ENCODE peak calls at places on chromosomes 3 and 15, in six cellular contexts. One of them, this sample, is unnamed. For H3K9me3, the result is how much of the 10 kb centered on the place peaks cover.

GRCh38 chr3:181493423-181493822 is 218.3 kb upstream of the SOX2 start:
- DNase-seq in naive thymus-derived CD4-positive, alpha-beta T cell: no peak
- DNase-seq in trophoblast cell: no peak
- DNase-seq in endothelial cell of umbilical vein: no peak
- DNase-seq in transverse colon: no peak
- DNase-seq in neural progenitor cell: no peak
- DNase-seq in this sample: no peak

GRCh38 chr3:107943860-107944543 is 146.8 kb downstream of the CD47 start:
- DNase-seq in naive thymus-derived CD4-positive, alpha-beta T cell: no peak
- DNase-seq in trophoblast cell: no peak
- DNase-seq in endothelial cell of umbilical vein: no peak
- DNase-seq in transverse colon: no peak
- DNase-seq in neural progenitor cell: no peak
- DNase-seq in this sample: no peak

GRCh38 chr3:16279417-16279816 is 14.4 kb downstream of the OXNAD1 start:
- DNase-seq in naive thymus-derived CD4-positive, alpha-beta T cell: no peak
- DNase-seq in trophoblast cell: no peak
- DNase-seq in endothelial cell of umbilical vein: no peak
- DNase-seq in transverse colon: no peak
- DNase-seq in neural progenitor cell: no peak
- DNase-seq in this sample: no peak

GRCh38 chr3:98779936-98780335 is 16.8 kb downstream of the ST3GAL6 start:
- DNase-seq in naive thymus-derived CD4-positive, alpha-beta T cell: no peak
- DNase-seq in trophoblast cell: peak
- DNase-seq in endothelial cell of umbilical vein: peak
- DNase-seq in transverse colon: no peak
- DNase-seq in neural progenitor cell: no peak
- DNase-seq in this sample: no peak

GRCh38 chr3:37892917-37893595 is 31.4 kb downstream of the CTDSPL start:
- DNase-seq in naive thymus-derived CD4-positive, alpha-beta T cell: no peak
- DNase-seq in trophoblast cell: no peak
- DNase-seq in endothelial cell of umbilical vein: peak
- DNase-seq in transverse colon: no peak
- DNase-seq in neural progenitor cell: no peak
- DNase-seq in this sample: no peak

GRCh38 chr3:14569474-14569873 is 29.3 kb upstream of the GRIP2 start:
- DNase-seq in naive thymus-derived CD4-positive, alpha-beta T cell: no peak
- DNase-seq in trophoblast cell: no peak
- DNase-seq in endothelial cell of umbilical vein: no peak
- DNase-seq in transverse colon: no peak
- DNase-seq in neural progenitor cell: no peak
- DNase-seq in this sample: no peak

GRCh38 chr3:126130081-126130855 is 46.3 kb upstream of the SLC41A3 start:
- DNase-seq in naive thymus-derived CD4-positive, alpha-beta T cell: no peak
- DNase-seq in trophoblast cell: no peak
- DNase-seq in endothelial cell of umbilical vein: no peak
- DNase-seq in transverse colon: peak
- DNase-seq in neural progenitor cell: no peak
- DNase-seq in this sample: peak

GRCh38 chr15:101406796-101407195 is 82.7 kb downstream of the PCSK6 start:
- DNase-seq in naive thymus-derived CD4-positive, alpha-beta T cell: no peak
- DNase-seq in trophoblast cell: no peak
- DNase-seq in endothelial cell of umbilical vein: no peak
- DNase-seq in transverse colon: no peak
- DNase-seq in neural progenitor cell: no peak
- DNase-seq in this sample: no peak

GRCh38 chr3:195750797-195751520 is 30.2 kb downstream of the MUC20 start:
- DNase-seq in naive thymus-derived CD4-positive, alpha-beta T cell: no peak
- DNase-seq in trophoblast cell: no peak
- DNase-seq in endothelial cell of umbilical vein: no peak
- DNase-seq in transverse colon: no peak
- DNase-seq in neural progenitor cell: no peak
- DNase-seq in this sample: no peak

GRCh38 chr3:120559228-120560061 is 36.7 kb upstream of the NDUFB4 start:
- DNase-seq in naive thymus-derived CD4-positive, alpha-beta T cell: no peak
- DNase-seq in trophoblast cell: peak
- DNase-seq in endothelial cell of umbilical vein: peak
- DNase-seq in transverse colon: peak
- DNase-seq in neural progenitor cell: peak
- DNase-seq in this sample: no peak

GRCh38 chr15:93027413-93027812 is 61.6 kb downstream of the RGMA start:
- DNase-seq in naive thymus-derived CD4-positive, alpha-beta T cell: no peak
- DNase-seq in trophoblast cell: peak
- DNase-seq in endothelial cell of umbilical vein: no peak
- DNase-seq in transverse colon: no peak
- DNase-seq in neural progenitor cell: no peak
- DNase-seq in this sample: no peak

GRCh38 chr15:35181538-35181937 is 96.4 kb upstream of the NANOGP8 start:
- DNase-seq in naive thymus-derived CD4-positive, alpha-beta T cell: no peak
- DNase-seq in trophoblast cell: peak
- DNase-seq in endothelial cell of umbilical vein: peak
- DNase-seq in transverse colon: no peak
- DNase-seq in neural progenitor cell: no peak
- DNase-seq in this sample: no peak

GRCh38 chr3:134282659-134283047 is 32.0 kb upstream of the RYK start:
- DNase-seq in naive thymus-derived CD4-positive, alpha-beta T cell: no peak
- DNase-seq in trophoblast cell: peak
- DNase-seq in endothelial cell of umbilical vein: no peak
- DNase-seq in transverse colon: no peak
- DNase-seq in neural progenitor cell: no peak
- DNase-seq in this sample: no peak

GRCh38 chr3:55823001-55823400 is 335.9 kb upstream of the WNT5A start:
- DNase-seq in naive thymus-derived CD4-positive, alpha-beta T cell: no peak
- DNase-seq in trophoblast cell: no peak
- DNase-seq in endothelial cell of umbilical vein: no peak
- DNase-seq in transverse colon: no peak
- DNase-seq in neural progenitor cell: no peak
- DNase-seq in this sample: no peak

GRCh38 chr3:42829628-42830436 is 20.6 kb downstream of the ACKR2 start:
- DNase-seq in naive thymus-derived CD4-positive, alpha-beta T cell: no peak
- DNase-seq in trophoblast cell: no peak
- DNase-seq in endothelial cell of umbilical vein: no peak
- DNase-seq in transverse colon: no peak
- DNase-seq in neural progenitor cell: no peak
- DNase-seq in this sample: no peak

GRCh38 chr3:180059351-180059750 is 22.6 kb upstream of the PEX5L start:
- DNase-seq in naive thymus-derived CD4-positive, alpha-beta T cell: no peak
- DNase-seq in trophoblast cell: no peak
- DNase-seq in endothelial cell of umbilical vein: no peak
- DNase-seq in transverse colon: no peak
- DNase-seq in neural progenitor cell: no peak
- DNase-seq in this sample: no peak

GRCh38 chr3:45660567-45660901 is 28.7 kb upstream of the SACM1L start:
- DNase-seq in naive thymus-derived CD4-positive, alpha-beta T cell: no peak
- DNase-seq in trophoblast cell: no peak
- DNase-seq in endothelial cell of umbilical vein: no peak
- DNase-seq in transverse colon: no peak
- DNase-seq in neural progenitor cell: no peak
- DNase-seq in this sample: no peak

GRCh38 chr3:47012342-47013230 is 33.1 kb downstream of the NBEAL2 start:
- DNase-seq in naive thymus-derived CD4-positive, alpha-beta T cell: no peak
- DNase-seq in trophoblast cell: no peak
- DNase-seq in endothelial cell of umbilical vein: no peak
- DNase-seq in transverse colon: no peak
- DNase-seq in neural progenitor cell: no peak
- DNase-seq in this sample: no peak

GRCh38 chr3:115693868-115694267 is 70.6 kb downstream of the GAP43 start:
- DNase-seq in naive thymus-derived CD4-positive, alpha-beta T cell: no peak
- DNase-seq in trophoblast cell: no peak
- DNase-seq in endothelial cell of umbilical vein: no peak
- DNase-seq in transverse colon: no peak
- DNase-seq in neural progenitor cell: no peak
- DNase-seq in this sample: no peak

GRCh38 chr15:66757521-66757920 is 55.5 kb downstream of the SMAD6 start:
- DNase-seq in naive thymus-derived CD4-positive, alpha-beta T cell: no peak
- DNase-seq in trophoblast cell: no peak
- DNase-seq in endothelial cell of umbilical vein: no peak
- DNase-seq in transverse colon: no peak
- DNase-seq in neural progenitor cell: no peak
- DNase-seq in this sample: no peak

GRCh38 chr3:107643038-107643883 is 120.5 kb downstream of the BBX start:
- DNase-seq in naive thymus-derived CD4-positive, alpha-beta T cell: no peak
- DNase-seq in trophoblast cell: no peak
- DNase-seq in endothelial cell of umbilical vein: no peak
- DNase-seq in transverse colon: no peak
- DNase-seq in neural progenitor cell: peak
- DNase-seq in this sample: no peak

GRCh38 chr3:115341208-115341607 is 194.1 kb upstream of the ZBTB20 start:
- DNase-seq in naive thymus-derived CD4-positive, alpha-beta T cell: no peak
- DNase-seq in trophoblast cell: peak
- DNase-seq in endothelial cell of umbilical vein: peak
- DNase-seq in transverse colon: no peak
- DNase-seq in neural progenitor cell: no peak
- DNase-seq in this sample: no peak

GRCh38 chr15:76177491-76178040 is 117.8 kb downstream of the TMEM266 start:
- DNase-seq in naive thymus-derived CD4-positive, alpha-beta T cell: no peak
- DNase-seq in trophoblast cell: no peak
- DNase-seq in endothelial cell of umbilical vein: no peak
- DNase-seq in transverse colon: no peak
- DNase-seq in neural progenitor cell: no peak
- DNase-seq in this sample: no peak

GRCh38 chr15:26451995-26452394 is 320.9 kb downstream of the GABRB3 start:
- DNase-seq in naive thymus-derived CD4-positive, alpha-beta T cell: no peak
- DNase-seq in trophoblast cell: no peak
- DNase-seq in endothelial cell of umbilical vein: no peak
- DNase-seq in transverse colon: no peak
- DNase-seq in neural progenitor cell: no peak
- DNase-seq in this sample: no peak

GRCh38 chr15:26455828-26456227 is 317.0 kb downstream of the GABRB3 start:
- DNase-seq in naive thymus-derived CD4-positive, alpha-beta T cell: no peak
- DNase-seq in trophoblast cell: no peak
- DNase-seq in endothelial cell of umbilical vein: no peak
- DNase-seq in transverse colon: no peak
- DNase-seq in neural progenitor cell: no peak
- DNase-seq in this sample: no peak

GRCh38 chr15:26449296-26449695 is 323.6 kb downstream of the GABRB3 start:
- DNase-seq in naive thymus-derived CD4-positive, alpha-beta T cell: no peak
- DNase-seq in trophoblast cell: peak
- DNase-seq in endothelial cell of umbilical vein: no peak
- DNase-seq in transverse colon: no peak
- DNase-seq in neural progenitor cell: no peak
- DNase-seq in this sample: no peak

GRCh38 chr15:26453914-26454313 is 319.0 kb downstream of the GABRB3 start:
- DNase-seq in naive thymus-derived CD4-positive, alpha-beta T cell: no peak
- DNase-seq in trophoblast cell: no peak
- DNase-seq in endothelial cell of umbilical vein: no peak
- DNase-seq in transverse colon: no peak
- DNase-seq in neural progenitor cell: peak
- DNase-seq in this sample: no peak
- H3K9me3 ChIP-seq in naive thymus-derived CD4-positive, alpha-beta T cell: under half
- H3K9me3 ChIP-seq in trophoblast cell: under half
- H3K9me3 ChIP-seq in endothelial cell of umbilical vein: under half
- H3K9me3 ChIP-seq in transverse colon: under half
- H3K9me3 ChIP-seq in neural progenitor cell: under half
- H3K9me3 ChIP-seq in this sample: under half

GRCh38 chr3:780505-780904 is 312.3 kb upstream of the CNTN6 start:
- DNase-seq in naive thymus-derived CD4-positive, alpha-beta T cell: no peak
- DNase-seq in trophoblast cell: no peak
- DNase-seq in endothelial cell of umbilical vein: no peak
- DNase-seq in transverse colon: no peak
- DNase-seq in neural progenitor cell: no peak
- DNase-seq in this sample: no peak

GRCh38 chr3:775178-775885 is 317.5 kb upstream of the CNTN6 start:
- DNase-seq in naive thymus-derived CD4-positive, alpha-beta T cell: no peak
- DNase-seq in trophoblast cell: peak
- DNase-seq in endothelial cell of umbilical vein: no peak
- DNase-seq in transverse colon: no peak
- DNase-seq in neural progenitor cell: no peak
- DNase-seq in this sample: no peak
- H3K9me3 ChIP-seq in naive thymus-derived CD4-positive, alpha-beta T cell: under half
- H3K9me3 ChIP-seq in trophoblast cell: under half
- H3K9me3 ChIP-seq in endothelial cell of umbilical vein: under half
- H3K9me3 ChIP-seq in transverse colon: under half
- H3K9me3 ChIP-seq in neural progenitor cell: under half
- H3K9me3 ChIP-seq in this sample: under half

GRCh38 chr15:56234804-56235203 is 8.9 kb downstream of the RFX7 start:
- DNase-seq in naive thymus-derived CD4-positive, alpha-beta T cell: no peak
- DNase-seq in trophoblast cell: peak
- DNase-seq in endothelial cell of umbilical vein: no peak
- DNase-seq in transverse colon: no peak
- DNase-seq in neural progenitor cell: no peak
- DNase-seq in this sample: no peak
- H3K9me3 ChIP-seq in naive thymus-derived CD4-positive, alpha-beta T cell: under half
- H3K9me3 ChIP-seq in trophoblast cell: under half
- H3K9me3 ChIP-seq in endothelial cell of umbilical vein: under half
- H3K9me3 ChIP-seq in transverse colon: under half
- H3K9me3 ChIP-seq in neural progenitor cell: under half
- H3K9me3 ChIP-seq in this sample: under half

DNA sequence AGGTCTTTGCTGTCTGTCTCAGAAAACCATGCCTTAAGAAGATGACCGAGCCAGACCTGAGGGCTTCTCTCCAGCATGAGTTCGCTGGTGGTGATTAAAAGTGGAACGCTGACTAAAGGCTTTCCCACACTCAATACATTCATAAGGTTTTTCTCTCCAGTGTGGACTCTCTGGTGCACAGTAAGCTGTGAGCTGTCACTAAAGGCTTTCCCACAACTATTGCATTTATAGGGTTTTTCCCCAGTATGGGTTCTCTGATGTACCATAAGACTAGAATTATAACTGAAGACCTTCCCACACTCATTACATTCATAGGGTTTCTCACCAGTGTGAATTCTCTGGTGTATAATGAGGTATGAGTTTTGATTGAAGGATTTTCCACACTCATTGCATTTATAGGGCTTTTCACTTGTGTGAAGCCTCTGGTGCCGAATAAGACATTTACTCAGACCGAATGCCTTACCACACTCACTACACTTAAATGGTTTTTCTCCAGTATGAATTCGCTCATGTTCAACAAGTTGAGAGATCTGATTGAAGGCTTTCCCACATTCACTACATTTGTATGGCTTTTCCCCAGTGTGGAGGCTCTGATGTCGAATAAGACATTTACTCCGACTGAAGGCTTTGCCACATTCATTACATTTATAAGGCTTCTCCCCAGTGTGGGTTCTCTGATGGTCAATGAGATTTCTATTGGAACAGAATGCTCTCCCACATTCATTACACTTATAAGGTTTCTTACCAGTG is 21.9 kb upstream of the ZNF445 start:
- DNase-seq in naive thymus-derived CD4-positive, alpha-beta T cell: no peak
- DNase-seq in trophoblast cell: no peak
- DNase-seq in endothelial cell of umbilical vein: no peak
- DNase-seq in transverse colon: no peak
- DNase-seq in neural progenitor cell: no peak
- DNase-seq in this sample: no peak
- H3K9me3 ChIP-seq in naive thymus-derived CD4-positive, alpha-beta T cell: under half
- H3K9me3 ChIP-seq in trophoblast cell: under half
- H3K9me3 ChIP-seq in endothelial cell of umbilical vein: under half
- H3K9me3 ChIP-seq in transverse colon: half or more
- H3K9me3 ChIP-seq in neural progenitor cell: under half
- H3K9me3 ChIP-seq in this sample: under half

GRCh38 chr15:47813985-47814384 is 96.7 kb downstream of the SEMA6D start:
- DNase-seq in naive thymus-derived CD4-positive, alpha-beta T cell: no peak
- DNase-seq in trophoblast cell: no peak
- DNase-seq in endothelial cell of umbilical vein: no peak
- DNase-seq in transverse colon: no peak
- DNase-seq in neural progenitor cell: no peak
- DNase-seq in this sample: no peak
- H3K9me3 ChIP-seq in naive thymus-derived CD4-positive, alpha-beta T cell: under half
- H3K9me3 ChIP-seq in trophoblast cell: under half
- H3K9me3 ChIP-seq in endothelial cell of umbilical vein: under half
- H3K9me3 ChIP-seq in transverse colon: under half
- H3K9me3 ChIP-seq in neural progenitor cell: under half
- H3K9me3 ChIP-seq in this sample: under half

This sample was measured in T-helper 17 cell.